ENCODE peak calls at places on chromosomes 16 and 17, in eight cellular contexts. K is GM12878; D is H1; E is CD8-positive, alpha-beta memory T cell; X is uterus; G is A549; C is right atrium auricular region; P is lower lobe of right lung. T is an unnamed sample. For H3K4me1, the result is how much of the 10 kb centered on the place peaks cover.

GRCh38 chr16:82160226-82160625 is 9.8 kb downstream of the MPHOSPH6 start:
- DNase-seq in K (no peak), D (no peak), E (no peak), X (no peak), G (no peak), C (no peak), P (no peak), T (no peak)

GRCh38 chr16:50136399-50136798 is 16.7 kb upstream of the TENT4B start:
- DNase-seq in K (no peak), D (no peak), E (no peak), X (no peak), G (no peak), C (no peak), P (no peak), T (no peak)

GRCh38 chr16:2296662-2297505 is 29.0 kb upstream of the RNPS1 start:
- DNase-seq in K (no peak), D (peak), E (no peak), X (no peak), G (peak), C (no peak), P (no peak), T (no peak)

GRCh38 chr16:10355589-10355988 is 30.3 kb upstream of the ATF7IP2 start:
- DNase-seq in K (no peak), D (no peak), E (no peak), X (no peak), G (no peak), C (no peak), P (no peak), T (no peak)

GRCh38 chr16:81866820-81867440 is 87.8 kb downstream of the PLCG2 start:
- DNase-seq in K (no peak), D (no peak), E (no peak), X (no peak), G (no peak), C (peak), P (peak), T (no peak)

GRCh38 chr17:40065041-40065770 is 2.4 kb downstream of the THRA start:
- DNase-seq in K (no peak), D (no peak), E (no peak), X (no peak), G (no peak), C (no peak), P (peak), T (no peak)

GRCh38 chr17:14933676-14934075 is 331.4 kb downstream of the PMP22 start:
- DNase-seq in K (no peak), D (peak), E (no peak), X (no peak), G (no peak), C (no peak), P (no peak), T (no peak)

GRCh38 chr17:12813680-12814079 is 24.4 kb downstream of the ARHGAP44 start:
- DNase-seq in K (no peak), D (no peak), E (no peak), X (no peak), G (no peak), C (no peak), P (no peak), T (no peak)

GRCh38 chr17:10127819-10128375 is 70.5 kb downstream of the GAS7 start:
- DNase-seq in K (no peak), D (no peak), E (no peak), X (peak), G (no peak), C (peak), P (peak), T (no peak)

DNA sequence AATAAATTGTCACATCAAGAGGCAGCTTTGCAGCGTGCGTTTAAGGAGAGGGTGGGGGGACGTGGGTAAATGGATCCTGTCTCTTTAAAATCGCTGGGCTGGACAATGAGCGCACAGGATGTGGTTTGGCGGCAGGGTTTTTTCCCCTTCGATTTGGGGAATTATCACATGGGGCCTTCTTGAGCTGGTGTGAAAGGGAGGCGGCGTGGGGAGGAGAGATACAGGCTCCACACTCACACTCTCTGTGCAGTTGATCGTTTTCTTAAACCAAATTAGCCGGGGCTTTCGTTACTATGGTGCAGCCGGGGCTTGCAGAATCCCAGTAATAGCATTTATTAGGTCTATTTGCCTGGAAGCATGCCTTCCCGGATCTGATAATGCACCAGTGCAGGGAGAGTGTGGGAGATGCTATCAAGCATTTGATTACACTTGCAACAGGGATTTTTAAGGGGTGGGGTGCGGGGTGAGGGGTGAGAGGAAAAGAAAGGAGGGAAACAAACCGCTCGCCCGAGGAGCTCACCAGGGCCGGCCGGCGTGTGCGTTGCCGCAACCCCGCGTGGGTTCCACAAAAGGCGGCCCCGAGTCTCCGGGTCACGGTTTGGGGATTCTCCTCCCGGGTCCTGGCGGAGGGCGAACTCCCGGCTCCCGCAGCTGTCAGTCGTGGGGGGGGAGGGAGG is 58.9 kb upstream of the GSE1 start:
- DNase-seq in K (peak), D (no peak), E (peak), X (peak), G (peak), C (peak), P (peak), T (peak)
- H3K4me1 ChIP-seq in K (under half), D (under half), E (under half), X (under half), G (under half), C (under half), P (under half), T (under half)

GRCh38 chr16:88993006-88993787 is 16.2 kb upstream of the CBFA2T3 start:
- DNase-seq in K (no peak), D (no peak), E (no peak), X (no peak), G (no peak), C (no peak), P (no peak), T (no peak)
- H3K4me1 ChIP-seq in K (under half), D (under half), E (under half), X (under half), G (under half), C (under half), P (under half), T (under half)

GRCh38 chr16:71630808-71631207 is 4.8 kb downstream of the MARVELD3 start:
- DNase-seq in K (no peak), D (no peak), E (no peak), X (no peak), G (no peak), C (no peak), P (no peak), T (no peak)
- H3K4me1 ChIP-seq in K (under half), D (under half), E (under half), X (under half), G (under half), C (under half), P (under half), T (under half)

GRCh38 chr16:57482845-57483545 is 3.3 kb downstream of the DOK4 start:
- DNase-seq in K (no peak), D (no peak), E (no peak), X (no peak), G (no peak), C (no peak), P (no peak), T (no peak)
- H3K4me1 ChIP-seq in K (under half), D (under half), E (under half), X (under half), G (half or more), C (under half), P (half or more), T (under half)

DNA sequence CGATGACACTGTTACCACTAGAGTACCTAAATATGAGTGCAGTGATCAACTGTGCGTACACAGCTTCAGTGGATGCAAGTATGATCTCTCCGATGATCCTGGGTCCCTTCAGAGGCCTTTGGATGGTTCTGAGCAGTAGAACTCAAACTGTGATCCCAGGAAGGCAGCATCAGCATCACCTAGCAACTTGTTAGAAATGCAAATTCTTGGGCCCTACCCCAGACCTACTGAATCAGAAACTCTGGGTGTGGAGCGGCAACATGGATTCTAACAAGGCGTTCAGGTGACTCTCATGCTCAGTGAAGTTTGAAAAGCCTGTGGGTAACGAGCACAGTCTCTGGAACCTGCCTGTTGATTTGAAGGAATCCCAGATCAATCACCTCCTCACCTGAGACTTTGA is 25.4 kb downstream of the TOX3 start:
- DNase-seq in K (no peak), D (no peak), E (no peak), X (no peak), G (no peak), C (no peak), P (no peak), T (no peak)
- H3K4me1 ChIP-seq in K (under half), D (under half), E (under half), X (under half), G (under half), C (under half), P (under half), T (under half)